ENCODE peak calls at places on chromosomes 12 and 14, in ten cellular contexts. H, K, V, Y, E, L, D, U, N and I are unnamed samples.
A peak's percentile ranks its signal among the peaks of the same experiment; 100 is the strongest.

GRCh38 chr12:11929714-11930113 is 141.0 kb upstream of the BCL2L14 start:
- DNase-seq in D (no peak), V (no peak), U (no peak), H (no peak), K (no peak), L (no peak), N (no peak), Y (no peak), E (no peak), I (no peak)

GRCh38 chr12:71947645-71948105 is 9.0 kb downstream of the TPH2 start:
- DNase-seq in V (peak; percentile 46), N (no peak), K (peak; percentile 71), U (no peak), H (no peak), Y (peak; percentile 36), L (no peak), D (peak; percentile 59), E (peak; percentile 86), I (peak; percentile 5)

GRCh38 chr12:26195641-26196423 is 459 bp downstream of the SSPN start:
- DNase-seq in Y (peak; percentile 76), E (no peak), V (peak; percentile 42), U (peak; percentile 50), K (peak; percentile 39), D (peak; percentile 68), N (no peak), L (no peak), H (no peak), I (peak; percentile 40)

GRCh38 chr12:104506691-104507401 is 50.1 kb downstream of the CHST11 start:
- DNase-seq in D (no peak), H (no peak), Y (no peak), V (no peak), K (peak; percentile 29), E (peak; percentile 54), N (no peak), L (no peak), U (no peak), I (no peak)

GRCh38 chr14:100747021-100747586 is 20.4 kb downstream of the DLK1 start:
- DNase-seq in H (no peak), V (no peak), L (no peak), E (no peak), N (no peak), D (no peak), K (no peak), Y (peak; percentile 30), U (peak; percentile 71), I (no peak)

GRCh38 chr12:1936406-1937320 is 18.2 kb upstream of the CACNA2D4 start:
- DNase-seq in E (no peak), D (peak; percentile 89), K (no peak), V (no peak), U (no peak), L (no peak), H (no peak), Y (no peak), N (no peak), I (peak; percentile 24)

GRCh38 chr14:54570651-54571415 is 3.9 kb downstream of the SAMD4A start:
- DNase-seq in K (no peak), Y (no peak), U (peak; percentile 44), N (no peak), L (no peak), E (no peak), V (no peak), D (no peak), H (no peak), I (peak; percentile 75)

GRCh38 chr12:117441751-117442150 is 80.3 kb upstream of the NOS1 start:
- DNase-seq in D (peak; percentile 76), Y (no peak), K (no peak), U (no peak), H (no peak), E (peak; percentile 38), V (no peak), L (no peak), N (no peak), I (no peak)

GRCh38 chr12:72230589-72230988 is 41.6 kb upstream of the TRHDE start:
- DNase-seq in N (no peak), V (no peak), H (no peak), U (peak; percentile 48), Y (no peak), L (no peak), E (no peak), K (no peak), D (no peak), I (no peak)

GRCh38 chr12:39935839-39936238 is 170.0 kb downstream of the SLC2A13 start:
- DNase-seq in V (no peak), U (no peak), D (no peak), E (no peak), L (no peak), K (no peak), H (no peak), Y (peak; percentile 37), N (no peak), I (no peak)

GRCh38 chr14:69037790-69038448 is 58.8 kb upstream of the ACTN1 start:
- DNase-seq in L (no peak), U (no peak), D (no peak), V (peak; percentile 97), Y (peak; percentile 22), E (no peak), N (no peak), K (no peak), H (no peak), I (peak; percentile 70)

GRCh38 chr12:15534322-15534721 is 212.0 kb downstream of the PTPRO start:
- DNase-seq in V (no peak), H (peak; percentile 28), K (no peak), D (no peak), L (no peak), U (no peak), N (peak; percentile 42), E (no peak), Y (peak; percentile 14), I (peak; percentile 28)

GRCh38 chr14:57761800-57762199 is 104.1 kb downstream of the SLC35F4 start:
- DNase-seq in H (no peak), E (no peak), D (no peak), N (no peak), K (no peak), U (no peak), V (no peak), Y (no peak), L (no peak), I (no peak)

GRCh38 chr14:68780358-68781160 is 12.3 kb downstream of the ZFP36L1 start:
- DNase-seq in U (no peak), N (no peak), E (no peak), K (no peak), H (peak; percentile 22), L (no peak), V (no peak), D (no peak), Y (peak; percentile 88), I (peak; percentile 68)

GRCh38 chr12:89448526-89448925 is 76.1 kb downstream of the GALNT4 start:
- DNase-seq in H (no peak), K (no peak), L (no peak), N (no peak), E (peak; percentile 64), V (no peak), U (no peak), Y (no peak), D (no peak), I (no peak)

GRCh38 chr14:69953266-69953905 is 74.2 kb downstream of the SMOC1 start:
- DNase-seq in K (no peak), D (peak; percentile 27), H (no peak), L (no peak), V (no peak), E (no peak), Y (no peak), U (no peak), N (no peak), I (no peak)

GRCh38 chr12:68975811-68976210 is 42.8 kb upstream of the CPM start:
- DNase-seq in D (no peak), K (no peak), Y (no peak), N (no peak), H (no peak), U (no peak), L (no peak), E (no peak), V (no peak), I (peak; percentile 21)

GRCh38 chr14:104980601-104981531 is 2.7 kb upstream of the AHNAK2 start:
- DNase-seq in Y (no peak), V (no peak), L (no peak), N (no peak), K (peak; percentile 7), U (no peak), D (no peak), E (no peak), H (no peak), I (no peak)